ENCODE peak calls at places on chromosomes 6 and 20, in five cellular contexts. One of them, this sample, is unnamed.

GRCh38 chr6:54907316-54907715 is 60.7 kb downstream of the FAM83B start:
- DNase-seq in choroid plexus epithelial cell: no peak
- DNase-seq in NCI-H1436: no peak
- DNase-seq in NCI-H1092: no peak
- DNase-seq in NCI-H2081: no peak
- DNase-seq in this sample: no peak

GRCh38 chr6:15336905-15337583 is 91.2 kb downstream of the JARID2 start:
- DNase-seq in choroid plexus epithelial cell: no peak
- DNase-seq in NCI-H1092: no peak
- DNase-seq in NCI-H2081: no peak
- DNase-seq in NCI-H1436: no peak
- DNase-seq in this sample: peak

GRCh38 chr6:47655719-47656595 is 42.4 kb upstream of the ADGRF4 start:
- DNase-seq in NCI-H2081: no peak
- DNase-seq in NCI-H1436: no peak
- DNase-seq in choroid plexus epithelial cell: no peak
- DNase-seq in NCI-H1092: no peak
- DNase-seq in this sample: peak

GRCh38 chr6:161245363-161245762 is 28.5 kb downstream of the AGPAT4 start:
- DNase-seq in NCI-H1436: no peak
- DNase-seq in NCI-H2081: no peak
- DNase-seq in NCI-H1092: no peak
- DNase-seq in choroid plexus epithelial cell: no peak
- DNase-seq in this sample: no peak

GRCh38 chr6:81998432-81998831 is 246.0 kb upstream of the TENT5A start:
- DNase-seq in NCI-H1436: no peak
- DNase-seq in NCI-H1092: no peak
- DNase-seq in NCI-H2081: no peak
- DNase-seq in choroid plexus epithelial cell: peak
- DNase-seq in this sample: no peak

GRCh38 chr6:146968041-146968760 is 236.0 kb upstream of the STXBP5 start:
- DNase-seq in choroid plexus epithelial cell: peak
- DNase-seq in NCI-H1092: no peak
- DNase-seq in NCI-H1436: no peak
- DNase-seq in NCI-H2081: no peak
- DNase-seq in this sample: peak

GRCh38 chr6:37794825-37795224 is 24.7 kb upstream of the ZFAND3 start:
- DNase-seq in NCI-H2081: no peak
- DNase-seq in choroid plexus epithelial cell: peak
- DNase-seq in NCI-H1092: no peak
- DNase-seq in NCI-H1436: no peak
- DNase-seq in this sample: no peak

GRCh38 chr6:108796875-108797274 is 51.3 kb upstream of the ARMC2 start:
- DNase-seq in NCI-H2081: no peak
- DNase-seq in NCI-H1436: no peak
- DNase-seq in choroid plexus epithelial cell: no peak
- DNase-seq in NCI-H1092: no peak
- DNase-seq in this sample: no peak

GRCh38 chr20:20549699-20550098 is 162.7 kb downstream of the RALGAPA2 start:
- DNase-seq in NCI-H1436: no peak
- DNase-seq in choroid plexus epithelial cell: peak
- DNase-seq in NCI-H1092: no peak
- DNase-seq in NCI-H2081: no peak
- DNase-seq in this sample: no peak

GRCh38 chr20:63312690-63313348 is 19.8 kb downstream of the COL20A1 start:
- DNase-seq in NCI-H1092: no peak
- DNase-seq in NCI-H2081: no peak
- DNase-seq in NCI-H1436: no peak
- DNase-seq in choroid plexus epithelial cell: no peak
- DNase-seq in this sample: no peak

GRCh38 chr6:56387621-56388413 is 140.4 kb upstream of the COL21A1 start:
- DNase-seq in NCI-H1092: peak
- DNase-seq in NCI-H1436: no peak
- DNase-seq in NCI-H2081: no peak
- DNase-seq in choroid plexus epithelial cell: no peak
- DNase-seq in this sample: no peak

GRCh38 chr20:39333211-39333610 is 371.1 kb downstream of the DHX35 start:
- DNase-seq in choroid plexus epithelial cell: no peak
- DNase-seq in NCI-H2081: no peak
- DNase-seq in NCI-H1092: no peak
- DNase-seq in NCI-H1436: no peak
- DNase-seq in this sample: no peak

GRCh38 chr6:79446006-79446405 is 91.2 kb downstream of the LCA5 start:
- DNase-seq in NCI-H1436: no peak
- DNase-seq in NCI-H1092: no peak
- DNase-seq in choroid plexus epithelial cell: peak
- DNase-seq in NCI-H2081: no peak
- DNase-seq in this sample: no peak

GRCh38 chr6:132072271-132072670 is 121.1 kb upstream of the CCN2 start:
- DNase-seq in choroid plexus epithelial cell: no peak
- DNase-seq in NCI-H2081: peak
- DNase-seq in NCI-H1436: no peak
- DNase-seq in NCI-H1092: no peak
- DNase-seq in this sample: no peak

GRCh38 chr6:50821431-50822077 is 2.9 kb downstream of the TFAP2B start:
- DNase-seq in NCI-H1092: no peak
- DNase-seq in NCI-H1436: no peak
- DNase-seq in NCI-H2081: no peak
- DNase-seq in choroid plexus epithelial cell: no peak
- DNase-seq in this sample: no peak

GRCh38 chr6:1798303-1798964 is 188.7 kb downstream of the FOXC1 start:
- DNase-seq in NCI-H1436: no peak
- DNase-seq in NCI-H2081: no peak
- DNase-seq in NCI-H1092: no peak
- DNase-seq in choroid plexus epithelial cell: peak
- DNase-seq in this sample: no peak

GRCh38 chr20:13858496-13859270 is 73.9 kb downstream of the NDUFAF5 start:
- DNase-seq in NCI-H1092: no peak
- DNase-seq in choroid plexus epithelial cell: no peak
- DNase-seq in NCI-H2081: no peak
- DNase-seq in NCI-H1436: no peak
- DNase-seq in this sample: no peak

GRCh38 chr6:163113358-163113962 is 301.1 kb upstream of the QKI start:
- DNase-seq in NCI-H1436: no peak
- DNase-seq in NCI-H1092: no peak
- DNase-seq in NCI-H2081: no peak
- DNase-seq in choroid plexus epithelial cell: no peak
- DNase-seq in this sample: no peak

GRCh38 chr6:37483917-37484785 is 15.5 kb downstream of the CCDC167 start:
- DNase-seq in NCI-H1436: peak
- DNase-seq in NCI-H2081: peak
- DNase-seq in choroid plexus epithelial cell: peak
- DNase-seq in NCI-H1092: peak
- DNase-seq in this sample: peak

GRCh38 chr6:85459224-85459901 is 9.5 kb downstream of the NT5E start:
- DNase-seq in choroid plexus epithelial cell: peak
- DNase-seq in NCI-H1436: no peak
- DNase-seq in NCI-H1092: no peak
- DNase-seq in NCI-H2081: no peak
- DNase-seq in this sample: no peak

GRCh38 chr6:140007525-140007924 is 633.1 kb upstream of the CITED2 start:
- DNase-seq in NCI-H2081: no peak
- DNase-seq in choroid plexus epithelial cell: no peak
- DNase-seq in NCI-H1436: no peak
- DNase-seq in NCI-H1092: no peak
- DNase-seq in this sample: no peak

GRCh38 chr20:36304786-36305495 is 1.2 kb upstream of the DLGAP4 start:
- DNase-seq in choroid plexus epithelial cell: no peak
- DNase-seq in NCI-H2081: no peak
- DNase-seq in NCI-H1092: no peak
- DNase-seq in NCI-H1436: no peak
- DNase-seq in this sample: no peak

GRCh38 chr6:84428300-84428907 is 201.0 kb upstream of the CEP162 start:
- DNase-seq in NCI-H2081: peak
- DNase-seq in NCI-H1092: peak
- DNase-seq in NCI-H1436: peak
- DNase-seq in choroid plexus epithelial cell: peak
- DNase-seq in this sample: peak

GRCh38 chr20:38321959-38322598 is 18.1 kb downstream of the BPI start:
- DNase-seq in NCI-H1092: no peak
- DNase-seq in NCI-H2081: peak
- DNase-seq in choroid plexus epithelial cell: peak
- DNase-seq in NCI-H1436: no peak
- DNase-seq in this sample: peak

GRCh38 chr20:59305898-59306640 is 5.7 kb downstream of the EDN3 start:
- DNase-seq in choroid plexus epithelial cell: no peak
- DNase-seq in NCI-H1092: no peak
- DNase-seq in NCI-H2081: no peak
- DNase-seq in NCI-H1436: no peak
- DNase-seq in this sample: no peak

GRCh38 chr6:22940571-22941290 is 371.4 kb downstream of the HDGFL1 start:
- DNase-seq in NCI-H1436: no peak
- DNase-seq in choroid plexus epithelial cell: no peak
- DNase-seq in NCI-H1092: no peak
- DNase-seq in NCI-H2081: no peak
- DNase-seq in this sample: no peak

GRCh38 chr6:65398851-65399250 is 308.2 kb downstream of the EYS start:
- DNase-seq in choroid plexus epithelial cell: no peak
- DNase-seq in NCI-H2081: no peak
- DNase-seq in NCI-H1436: no peak
- DNase-seq in NCI-H1092: no peak
- DNase-seq in this sample: no peak

This sample was measured in iPS-NIHi11.